ENCODE peak calls at places on chromosomes 16 and 17, in five cellular contexts. N, T, I, J and P are unnamed samples.

GRCh38 chr17:44794699-44795413 is 35.2 kb downstream of the GJC1 start:
- DNase-seq in N (peak; percentile 99), T (no peak), I (no peak), J (no peak), P (no peak)

GRCh38 chr16:50881331-50881830 is 139.5 kb downstream of the CYLD start:
- DNase-seq in N (no peak), T (no peak), I (no peak), J (no peak), P (no peak)

GRCh38 chr17:56598471-56598870 is 5.0 kb downstream of the NOG start:
- DNase-seq in N (peak; percentile 65), T (no peak), I (no peak), J (no peak), P (no peak)

GRCh38 chr17:4968916-4969550 is 1.4 kb upstream of the SPAG7 start:
- DNase-seq in N (peak; percentile 95), T (no peak), I (peak; percentile 48), J (no peak), P (no peak)

GRCh38 chr17:30340957-30341356 is 7.1 kb upstream of the TMIGD1 start:
- DNase-seq in N (no peak), T (no peak), I (no peak), J (no peak), P (no peak)

GRCh38 chr17:72414967-72415853 is 294.4 kb downstream of the SOX9 start:
- DNase-seq in N (no peak), T (no peak), I (no peak), J (no peak), P (no peak)

GRCh38 chr17:28381141-28381825 is 9.8 kb downstream of the SARM1 start:
- DNase-seq in N (no peak), T (no peak), I (no peak), J (no peak), P (no peak)

GRCh38 chr17:76792348-76792747 is 54.4 kb downstream of the MFSD11 start:
- DNase-seq in N (no peak), T (no peak), I (no peak), J (no peak), P (no peak)

GRCh38 chr16:69329369-69330285 is 761 bp downstream of the PDF start:
- DNase-seq in N (no peak), T (no peak), I (peak; percentile 72), J (peak; percentile 51), P (no peak)

GRCh38 chr16:3857189-3858013 is 23.1 kb downstream of the CREBBP start:
- DNase-seq in N (peak; percentile 67), T (peak; percentile 89), I (no peak), J (no peak), P (peak; percentile 42)

GRCh38 chr16:11913425-11914079 is 2.2 kb downstream of the GSPT1 start:
- DNase-seq in N (peak; percentile 41), T (no peak), I (no peak), J (peak; percentile 19), P (no peak)

GRCh38 chr17:79036609-79037008 is 12.6 kb downstream of the C1QTNF1 start:
- DNase-seq in N (peak; percentile 94), T (no peak), I (no peak), J (peak; percentile 1), P (no peak)

GRCh38 chr17:47193931-47194481 is 4.9 kb upstream of the CDC27 start:
- DNase-seq in N (no peak), T (no peak), I (no peak), J (no peak), P (no peak)

GRCh38 chr17:49637050-49637449 is 40.8 kb downstream of the SPOP start:
- DNase-seq in N (peak; percentile 50), T (no peak), I (no peak), J (no peak), P (no peak)

GRCh38 chr17:47797797-47798196 is 23.8 kb downstream of the OSBPL7 start:
- DNase-seq in N (no peak), T (no peak), I (no peak), J (peak; percentile 36), P (no peak)

GRCh38 chr16:49590166-49590871 is 216.7 kb downstream of the C16orf78 start:
- DNase-seq in N (no peak), T (no peak), I (no peak), J (no peak), P (no peak)
- TF ChIP-seq MXI1 in N (no peak), T (no peak), I (no peak), J (no peak), P (no peak)

DNA sequence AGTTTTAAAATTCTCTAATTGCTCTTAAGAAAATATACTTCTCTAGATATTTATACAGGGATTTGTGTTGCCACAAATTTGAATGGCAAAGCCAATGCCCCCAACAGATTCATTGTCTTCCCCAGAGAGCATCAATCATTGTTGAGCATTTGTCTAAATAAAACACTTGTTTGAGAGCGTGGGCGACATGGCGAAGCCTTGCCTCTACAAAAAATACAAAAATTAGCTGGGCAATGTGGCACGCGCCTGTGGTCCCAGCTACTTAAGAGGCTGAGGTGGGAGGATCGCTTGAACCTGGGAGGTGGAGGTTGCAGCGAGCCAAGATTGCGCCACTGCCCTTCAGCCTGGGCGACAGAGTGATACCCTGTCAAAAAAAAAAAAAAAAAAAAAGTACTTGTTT is 13.4 kb upstream of the SRSF1 start:
- DNase-seq in N (no peak), T (no peak), I (no peak), J (no peak), P (no peak)
- TF ChIP-seq MXI1 in N (no peak), T (no peak), I (no peak), J (no peak), P (no peak)

GRCh38 chr16:70696952-70697600 is 11.2 kb upstream of the MTSS2 start:
- DNase-seq in N (no peak), T (no peak), I (no peak), J (no peak), P (no peak)
- TF ChIP-seq MXI1 in N (no peak), T (no peak), I (no peak), J (no peak), P (no peak)

GRCh38 chr16:17366299-17366961 is 104.3 kb downstream of the XYLT1 start:
- DNase-seq in N (no peak), T (no peak), I (no peak), J (no peak), P (no peak)

GRCh38 chr16:17368511-17368910 is 102.2 kb downstream of the XYLT1 start:
- DNase-seq in N (no peak), T (no peak), I (no peak), J (no peak), P (no peak)

GRCh38 chr16:17368951-17369350 is 101.8 kb downstream of the XYLT1 start:
- DNase-seq in N (no peak), T (no peak), I (no peak), J (no peak), P (no peak)

GRCh38 chr16:17367034-17367433 is 103.7 kb downstream of the XYLT1 start:
- DNase-seq in N (no peak), T (no peak), I (no peak), J (no peak), P (no peak)

GRCh38 chr16:17367932-17368331 is 102.8 kb downstream of the XYLT1 start:
- DNase-seq in N (peak; percentile 61), T (no peak), I (peak; percentile 27), J (peak; percentile 23), P (no peak)
- TF ChIP-seq MXI1 in N (no peak), T (no peak), I (no peak), J (no peak), P (no peak)

GRCh38 chr17:74868251-74868907 is 4.4 kb downstream of the FDXR start:
- DNase-seq in N (no peak), T (no peak), I (no peak), J (peak; percentile 86), P (no peak)

GRCh38 chr17:74868908-74869255 is 3.9 kb downstream of the FDXR start:
- DNase-seq in N (no peak), T (no peak), I (no peak), J (no peak), P (no peak)

GRCh38 chr17:74872313-74873035 is at the start of gene FDXR:
- DNase-seq in N (peak; percentile 3), T (peak; percentile 50), I (no peak), J (no peak), P (no peak)

GRCh38 chr17:74871329-74872076 is 1.3 kb downstream of the FDXR start:
- DNase-seq in N (no peak), T (no peak), I (no peak), J (no peak), P (no peak)

GRCh38 chr17:74870512-74870911 is 2.3 kb downstream of the FDXR start:
- DNase-seq in N (peak; percentile 70), T (peak; percentile 67), I (no peak), J (no peak), P (no peak)
- TF ChIP-seq MXI1 in N (peak; percentile 41), T (no peak), I (no peak), J (no peak), P (no peak)

GRCh38 chr17:39701784-39702422 is 2.0 kb downstream of the ERBB2 start:
- DNase-seq in N (no peak), T (no peak), I (no peak), J (no peak), P (no peak)

GRCh38 chr17:39700148-39700987 is 504 bp downstream of the ERBB2 start:
- DNase-seq in N (peak; percentile 7), T (no peak), I (no peak), J (no peak), P (no peak)

GRCh38 chr17:39699818-39700147 is at the start of gene ERBB2:
- DNase-seq in N (peak; percentile 73), T (peak; percentile 64), I (no peak), J (no peak), P (no peak)

GRCh38 chr17:39702901-39703893 is 3.3 kb downstream of the ERBB2 start:
- DNase-seq in N (peak; percentile 11), T (peak; percentile 77), I (no peak), J (no peak), P (peak; percentile 25)

GRCh38 chr17:39701012-39701783 is 1.3 kb downstream of the ERBB2 start:
- DNase-seq in N (no peak), T (no peak), I (no peak), J (no peak), P (no peak)
- TF ChIP-seq MXI1 in N (no peak), T (no peak), I (no peak), J (no peak), P (no peak)

GRCh38 chr17:2926019-2926650 is 129.9 kb downstream of the RAP1GAP2 start:
- DNase-seq in N (peak; percentile 57), T (no peak), I (peak; percentile 69), J (no peak), P (no peak)
- TF ChIP-seq MXI1 in N (no peak), T (no peak), I (peak; percentile 66), J (no peak), P (no peak)

GRCh38 chr17:3890082-3890892 is 2.6 kb downstream of the CAMKK1 start:
- DNase-seq in N (peak; percentile 91), T (no peak), I (peak; percentile 83), J (peak; percentile 21), P (no peak)
- TF ChIP-seq MXI1 in N (peak; percentile 33), T (no peak), I (no peak), J (no peak), P (no peak)

GRCh38 chr17:81018044-81018802 is 16.7 kb upstream of the BAIAP2 start:
- DNase-seq in N (peak; percentile 63), T (no peak), I (no peak), J (peak; percentile 88), P (peak; percentile 4)
- TF ChIP-seq MXI1 in N (no peak), T (no peak), I (no peak), J (no peak), P (no peak)